ENCODE peak calls at places on chromosomes 11 and 22, in eight cellular contexts. A is NCI-H748 treated with DMSO at 0.1 percent for 48 hours; G is thoracic aorta; B is neural crest cell; O is glutamatergic neuron; E is neural progenitor cell; K is HCT116; V is activated CD4-positive, alpha-beta T cell treated with anti-CD3 and anti-CD28 coated beads for 48 hours. S is an unnamed sample.
A peak's percentile ranks its signal among the peaks of the same experiment; 100 is the strongest.

GRCh38 chr11:44946268-44946667 is 4.4 kb downstream of the TP53I11 start:
- DNase-seq in K (no peak), B (no peak), E (no peak), G (peak; percentile 31), O (peak; percentile 77), A (no peak), V (no peak), S (no peak)

GRCh38 chr11:63553759-63554158 is 9.4 kb downstream of the PLAAT2 start:
- DNase-seq in V (peak; percentile 57), B (no peak), K (no peak), G (no peak), O (no peak), A (no peak), E (no peak), S (no peak)

GRCh38 chr22:43066844-43067385 is 22.3 kb downstream of the TTLL1 start:
- DNase-seq in G (no peak), K (peak; percentile 47), O (no peak), V (no peak), A (no peak), E (no peak), B (no peak), S (no peak)

GRCh38 chr11:93038521-93038920 is 69.1 kb downstream of the MTNR1B start:
- DNase-seq in V (no peak), B (no peak), G (no peak), E (no peak), K (no peak), A (no peak), O (no peak), S (no peak)

GRCh38 chr22:28139993-28140392 is 220.9 kb upstream of the PITPNB start:
- DNase-seq in K (no peak), G (no peak), V (no peak), O (no peak), A (no peak), E (no peak), B (no peak), S (no peak)

GRCh38 chr11:65872555-65873279 is at the start of gene EFEMP2:
- DNase-seq in E (peak; percentile 57), G (no peak), O (no peak), B (no peak), A (no peak), V (no peak), K (no peak), S (no peak)

GRCh38 chr11:134040386-134041297 is 28.2 kb upstream of the JAM3 start:
- DNase-seq in K (no peak), B (no peak), A (no peak), E (no peak), G (no peak), O (no peak), V (no peak), S (peak; percentile 57)

GRCh38 chr11:35308157-35308556 is 111.2 kb downstream of the SLC1A2 start:
- DNase-seq in G (no peak), O (no peak), K (no peak), V (no peak), B (no peak), A (no peak), E (no peak), S (no peak)

GRCh38 chr22:45101828-45102227 is 61.9 kb upstream of the NUP50 start:
- DNase-seq in O (peak; percentile 68), K (no peak), B (peak; percentile 20), E (peak; percentile 80), A (peak; percentile 24), V (peak; percentile 50), G (no peak), S (peak; percentile 38)

GRCh38 chr11:107493117-107493516 is 35.5 kb upstream of the CWF19L2 start:
- DNase-seq in A (no peak), K (no peak), B (no peak), V (no peak), E (no peak), O (no peak), G (no peak), S (no peak)

GRCh38 chr11:27722945-27723344 is 22.7 kb upstream of the BDNF start:
- DNase-seq in E (peak; percentile 55), V (no peak), K (no peak), O (peak; percentile 40), B (no peak), A (no peak), G (no peak), S (no peak)

GRCh38 chr11:63813563-63814382 is 517 bp downstream of the SPINDOC start:
- DNase-seq in V (peak; percentile 50), G (no peak), B (peak; percentile 38), A (peak; percentile 15), K (no peak), O (peak; percentile 65), E (peak; percentile 67), S (no peak)

GRCh38 chr11:78187366-78188011 is 937 bp downstream of the KCTD21 start:
- DNase-seq in G (no peak), B (no peak), E (no peak), O (no peak), V (no peak), K (no peak), A (no peak), S (no peak)

GRCh38 chr11:28679795-28680194 is 571.6 kb downstream of the METTL15 start:
- DNase-seq in K (no peak), G (no peak), B (no peak), A (no peak), O (no peak), E (no peak), V (no peak), S (no peak)

GRCh38 chr11:17692931-17693330 is 26.4 kb upstream of the MYOD1 start:
- DNase-seq in V (no peak), A (no peak), K (no peak), O (no peak), B (no peak), E (no peak), G (no peak), S (no peak)

GRCh38 chr11:123413636-123414035 is 16.4 kb upstream of the GRAMD1B start:
- DNase-seq in K (no peak), G (no peak), E (no peak), A (no peak), B (no peak), V (no peak), O (no peak), S (no peak)

GRCh38 chr11:123407124-123407995 is 22.7 kb upstream of the GRAMD1B start:
- DNase-seq in O (no peak), V (peak; percentile 70), G (no peak), B (peak; percentile 32), K (peak; percentile 74), E (peak; percentile 88), A (peak; percentile 48), S (peak; percentile 81)

GRCh38 chr11:12845739-12846358 is 163.3 kb upstream of the RASSF10 start:
- DNase-seq in A (peak; percentile 94), K (no peak), B (peak; percentile 37), V (no peak), E (peak; percentile 72), O (peak; percentile 51), G (no peak), S (peak; percentile 83)